ENCODE peak calls at places on chromosomes 11 and 22, in five cellular contexts. O is breast epithelium, C is GM06990, N is Peyer's patch, I is ovary. Q is an unnamed sample. For H3K27me3, the result is how much of the 10 kb centered on the place peaks cover.

GRCh38 chr11:104870910-104871309 is 27.4 kb downstream of the CASP12 start:
- DNase-seq in O (no peak), C (no peak), N (no peak), I (no peak), Q (no peak)

GRCh38 chr11:123518496-123519054 is 88.5 kb downstream of the GRAMD1B start:
- DNase-seq in O (no peak), C (peak), N (no peak), I (no peak), Q (no peak)

GRCh38 chr11:17013548-17014320 is 480 bp downstream of the PLEKHA7 start:
- DNase-seq in O (no peak), C (no peak), N (peak), I (peak), Q (peak)

GRCh38 chr11:15621565-15621964 is 506.8 kb downstream of the INSC start:
- DNase-seq in O (no peak), C (no peak), N (no peak), I (no peak), Q (no peak)

GRCh38 chr22:23305922-23306374 is 125.6 kb downstream of the BCR start:
- DNase-seq in O (no peak), C (no peak), N (no peak), I (peak), Q (no peak)

GRCh38 chr11:95516786-95517185 is 272.8 kb downstream of the FAM76B start:
- DNase-seq in O (no peak), C (no peak), N (no peak), I (no peak), Q (no peak)

GRCh38 chr11:64063741-64064140 is 28.0 kb downstream of the FLRT1 start:
- DNase-seq in O (no peak), C (no peak), N (no peak), I (no peak), Q (no peak)

GRCh38 chr22:38144025-38144405 is 33.5 kb upstream of the BAIAP2L2 start:
- DNase-seq in O (no peak), C (no peak), N (peak), I (no peak), Q (no peak)

GRCh38 chr11:1536065-1536843 is 35.8 kb downstream of the DUSP8 start:
- DNase-seq in O (no peak), C (no peak), N (no peak), I (no peak), Q (peak)

GRCh38 chr11:45062115-45062514 is 84.3 kb upstream of the PRDM11 start:
- DNase-seq in O (no peak), C (no peak), N (no peak), I (no peak), Q (no peak)

GRCh38 chr11:13859986-13860385 is 102.5 kb upstream of the SPON1 start:
- DNase-seq in O (no peak), C (no peak), N (no peak), I (no peak), Q (no peak)

GRCh38 chr11:22713336-22713735 is 46.9 kb downstream of the GAS2 start:
- DNase-seq in O (no peak), C (no peak), N (no peak), I (no peak), Q (no peak)

GRCh38 chr22:40346178-40347064 is at the start of gene ADSL:
- DNase-seq in O (peak), C (peak), N (peak), I (peak), Q (peak)
- TF ChIP-seq CTCF in O (no peak), C (no peak), N (peak), I (no peak), Q (no peak)

DNA sequence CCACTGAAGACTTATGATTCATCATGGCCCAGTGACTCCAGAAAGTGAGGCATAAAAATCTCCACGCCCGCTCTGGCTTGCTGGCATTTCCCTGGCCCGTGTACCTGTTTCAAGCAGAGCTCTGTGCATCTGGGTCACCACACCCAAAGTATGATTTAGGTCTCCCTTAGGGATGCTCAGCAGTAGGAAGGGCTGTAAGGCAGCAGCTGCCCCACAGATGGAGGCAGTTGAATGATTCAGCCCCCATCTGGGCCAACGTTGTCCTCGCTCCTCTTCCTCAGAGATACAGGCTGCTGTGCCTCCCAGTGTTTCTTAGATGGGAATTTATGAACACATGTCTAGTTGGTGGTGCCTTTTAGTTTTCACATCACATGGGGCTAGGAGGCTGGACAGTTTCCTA is 21.6 kb downstream of the GPR83 start:
- DNase-seq in O (no peak), C (no peak), N (no peak), I (no peak), Q (no peak)
- H3K27me3 ChIP-seq in O (under half), C (under half), N (under half), I (under half), Q (under half)

DNA sequence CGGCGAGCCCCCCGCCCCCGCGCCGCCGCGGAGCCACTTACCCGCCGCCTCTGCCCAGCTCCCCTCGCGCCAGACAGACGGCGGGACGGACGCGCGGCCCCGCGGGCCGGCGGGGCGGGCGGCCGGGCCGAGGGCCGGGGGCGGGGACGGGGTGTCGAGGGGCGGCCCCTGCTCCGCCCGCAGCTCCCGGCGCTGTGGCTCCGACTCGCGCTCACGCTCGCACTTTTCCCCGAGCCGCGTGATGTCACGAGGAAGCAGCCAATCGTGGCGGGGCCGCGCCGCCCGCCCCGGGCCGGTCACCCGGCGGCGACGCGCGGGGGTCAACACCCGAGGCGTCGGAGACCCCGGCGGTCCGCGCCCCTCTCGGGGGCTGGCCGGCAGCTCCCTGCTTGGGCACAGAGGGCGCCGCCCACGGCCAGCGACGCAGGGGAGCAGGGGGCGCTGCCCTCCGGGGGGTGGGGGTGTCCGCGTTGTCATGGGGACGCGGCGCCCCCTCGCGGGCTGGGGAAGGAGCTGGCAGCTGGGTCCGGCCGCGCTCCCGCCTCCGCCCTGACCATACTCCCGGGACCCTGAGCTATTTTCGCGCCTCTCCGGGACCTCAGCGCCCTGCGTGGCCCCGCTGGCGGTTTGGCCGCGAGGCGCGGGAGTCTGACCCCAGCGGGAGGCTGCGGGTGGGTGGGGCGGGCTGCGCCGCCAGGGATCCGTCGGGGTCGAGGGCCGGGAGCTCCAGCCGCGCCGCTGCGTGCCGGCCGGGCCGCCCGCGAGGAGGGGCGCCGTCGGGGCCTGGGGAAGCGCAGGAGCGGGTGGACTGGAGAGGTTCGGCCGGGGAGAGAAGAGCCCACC is at the start of gene CHRM4:
- DNase-seq in O (no peak), C (no peak), N (peak), I (peak), Q (peak)
- TF ChIP-seq CTCF in O (no peak), C (peak), N (peak), I (no peak), Q (no peak)

DNA sequence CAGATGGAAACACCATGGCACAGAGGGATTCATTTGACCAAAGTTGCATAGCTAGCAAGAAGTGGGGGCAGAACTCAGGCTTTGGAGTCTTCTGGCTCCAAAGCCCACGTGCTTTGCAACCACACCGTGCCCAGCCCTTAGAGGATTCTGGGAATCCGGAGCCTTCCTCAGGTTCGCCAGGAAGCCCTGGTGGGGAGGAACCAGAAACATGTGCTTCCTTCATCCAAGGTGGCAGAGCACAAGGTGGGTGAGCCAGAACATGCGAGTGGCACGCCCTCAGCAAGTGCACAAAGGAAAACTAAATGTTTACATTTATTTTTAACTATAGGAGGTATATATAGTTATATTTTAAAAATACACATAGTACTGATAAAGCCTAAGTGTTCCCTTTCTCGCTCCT is 151.9 kb upstream of the NECTIN1 start:
- DNase-seq in O (no peak), C (no peak), N (peak), I (no peak), Q (no peak)
- H3K27me3 ChIP-seq in O (under half), C (under half), N (under half), I (under half), Q (under half)

GRCh38 chr11:43503417-43503816 is 144.7 kb downstream of the TTC17 start:
- DNase-seq in O (no peak), C (no peak), N (no peak), I (no peak), Q (no peak)
- TF ChIP-seq CTCF in O (no peak), C (no peak), N (no peak), I (no peak), Q (no peak)

Q was measured in left lung.